ENCODE peak calls at places on chromosomes 1 and 21, in ten cellular contexts. W, H, J, M, O, L, S, X, I and Z are unnamed samples.

GRCh38 chr1:154697710-154698109 is 89.7 kb upstream of the ADAR start:
- DNase-seq in O (no peak), W (no peak), I (no peak), X (no peak), M (no peak), H (no peak), S (peak), J (no peak), L (no peak), Z (no peak)

GRCh38 chr1:168907053-168907452 is 178.0 kb upstream of the DPT start:
- DNase-seq in I (peak), H (no peak), W (no peak), O (no peak), J (no peak), X (no peak), S (peak), M (peak), L (no peak), Z (no peak)

GRCh38 chr1:87956072-87956471 is 627.4 kb downstream of the LMO4 start:
- DNase-seq in L (no peak), S (peak), X (no peak), M (no peak), W (no peak), H (peak), I (no peak), J (no peak), O (peak), Z (no peak)

GRCh38 chr1:150683914-150684313 is 13.0 kb downstream of the GOLPH3L start:
- DNase-seq in H (no peak), I (no peak), L (no peak), M (no peak), J (no peak), X (no peak), W (no peak), O (no peak), S (no peak), Z (no peak)

GRCh38 chr1:156906206-156906910 is 12.8 kb downstream of the PEAR1 start:
- DNase-seq in J (no peak), W (no peak), X (no peak), L (no peak), H (no peak), M (no peak), S (no peak), O (no peak), I (no peak), Z (no peak)

GRCh38 chr1:153962088-153963029 is 978 bp downstream of the SLC39A1 start:
- DNase-seq in W (no peak), M (peak), H (peak), L (no peak), O (peak), I (peak), X (no peak), J (peak), S (peak), Z (no peak)

GRCh38 chr1:169853335-169853734 is 40.4 kb downstream of the SCYL3 start:
- DNase-seq in O (no peak), J (no peak), S (no peak), I (no peak), H (no peak), L (no peak), X (no peak), M (no peak), W (no peak), Z (no peak)

GRCh38 chr21:35473496-35473895 is 424.4 kb upstream of the RUNX1 start:
- DNase-seq in O (no peak), M (no peak), W (no peak), J (no peak), X (no peak), S (no peak), H (no peak), I (no peak), L (no peak), Z (no peak)

GRCh38 chr1:175725684-175726083 is 17.7 kb downstream of the TNR start:
- DNase-seq in X (no peak), I (no peak), L (no peak), M (no peak), H (no peak), O (peak), W (peak), J (peak), S (peak), Z (peak)

GRCh38 chr21:46424621-46425020 is 34.1 kb upstream of the DIP2A start:
- DNase-seq in H (no peak), L (no peak), M (no peak), W (no peak), S (no peak), J (no peak), O (no peak), X (no peak), I (no peak), Z (no peak)

GRCh38 chr21:42562258-42562657 is 48.6 kb downstream of the SLC37A1 start:
- DNase-seq in W (no peak), I (peak), O (no peak), X (no peak), H (no peak), J (no peak), M (no peak), S (no peak), L (no peak), Z (no peak)

GRCh38 chr1:2554621-2555387 is 1.4 kb upstream of the TNFRSF14 start:
- DNase-seq in O (peak), S (no peak), M (peak), W (peak), L (peak), J (no peak), X (no peak), I (no peak), H (no peak), Z (peak)

GRCh38 chr1:219271914-219272545 is 98.4 kb downstream of the LYPLAL1 start:
- DNase-seq in M (no peak), H (no peak), W (no peak), L (no peak), J (no peak), S (no peak), I (no peak), X (no peak), O (peak), Z (peak)

GRCh38 chr1:45746922-45747321 is 3.5 kb downstream of the IPP start:
- DNase-seq in S (no peak), O (no peak), L (no peak), I (no peak), M (no peak), J (no peak), H (no peak), X (no peak), W (no peak), Z (no peak)

GRCh38 chr1:15835205-15835740 is 12.2 kb upstream of the SPEN start:
- DNase-seq in M (no peak), J (no peak), S (peak), X (no peak), I (no peak), H (no peak), L (no peak), O (no peak), W (no peak), Z (peak)

GRCh38 chr1:84698151-84698651 is 7.9 kb upstream of the SSX2IP start:
- DNase-seq in S (peak), X (no peak), I (no peak), J (no peak), O (peak), M (no peak), H (no peak), W (no peak), L (no peak), Z (no peak)

GRCh38 chr1:193927550-193927949 is 741.1 kb upstream of the B3GALT2 start:
- DNase-seq in S (no peak), X (no peak), O (no peak), L (no peak), H (no peak), M (no peak), W (no peak), I (no peak), J (no peak), Z (no peak)

GRCh38 chr1:224427346-224427745 is 7.3 kb downstream of the WDR26 start:
- DNase-seq in M (no peak), J (no peak), W (no peak), S (no peak), L (no peak), I (no peak), X (no peak), H (no peak), O (peak), Z (no peak)

GRCh38 chr1:36301220-36301619 is 4.9 kb upstream of the SH3D21 start:
- DNase-seq in X (no peak), O (no peak), H (no peak), J (no peak), M (no peak), W (no peak), S (no peak), L (peak), I (no peak), Z (no peak)

GRCh38 chr1:26098602-26099001 is 13.0 kb upstream of the PDIK1L start:
- DNase-seq in J (no peak), O (no peak), H (no peak), L (no peak), X (no peak), I (no peak), M (no peak), S (no peak), W (no peak), Z (no peak)

GRCh38 chr1:116361648-116362047 is 11.4 kb upstream of the ATP1A1 start:
- DNase-seq in S (no peak), I (no peak), O (no peak), X (no peak), H (no peak), J (no peak), M (no peak), L (no peak), W (no peak), Z (no peak)

GRCh38 chr1:115732307-115732706 is 36.2 kb downstream of the CASQ2 start:
- DNase-seq in L (no peak), O (no peak), M (no peak), S (no peak), H (no peak), I (no peak), X (no peak), J (no peak), W (no peak), Z (no peak)

GRCh38 chr1:63523738-63524137 is 413 bp downstream of the EFCAB7 start:
- DNase-seq in W (no peak), O (no peak), S (no peak), L (no peak), X (no peak), I (no peak), J (no peak), H (no peak), M (peak), Z (peak)

GRCh38 chr1:183609313-183609712 is 19.1 kb upstream of the NCF2 start:
- DNase-seq in J (no peak), X (no peak), O (peak), H (peak), L (no peak), I (no peak), S (peak), M (peak), W (peak), Z (peak)

GRCh38 chr1:156464335-156464734 is 36.2 kb downstream of the MEF2D start:
- DNase-seq in X (no peak), O (no peak), W (no peak), H (peak), I (no peak), S (no peak), J (no peak), L (no peak), M (no peak), Z (no peak)

GRCh38 chr1:2885001-2885400 is 83.5 kb upstream of the TTC34 start:
- DNase-seq in M (no peak), O (no peak), J (no peak), H (no peak), L (no peak), I (no peak), X (no peak), S (no peak), W (no peak), Z (no peak)

GRCh38 chr1:36161656-36162531 is 5.9 kb downstream of the MAP7D1 start:
- DNase-seq in X (no peak), O (no peak), S (peak), W (peak), M (no peak), J (peak), H (peak), L (no peak), I (peak), Z (peak)

GRCh38 chr1:57857809-57858208 is 433.9 kb upstream of the DAB1 start:
- DNase-seq in X (no peak), O (no peak), W (no peak), M (no peak), I (no peak), H (no peak), L (no peak), S (peak), J (no peak), Z (no peak)

GRCh38 chr21:44984792-44985440 is 45.1 kb downstream of the SLX9 start:
- DNase-seq in J (no peak), X (no peak), M (no peak), L (no peak), O (no peak), I (peak), W (no peak), S (no peak), H (peak), Z (no peak)

GRCh38 chr21:44509539-44509938 is 30.5 kb downstream of the KRTAP10-1 start:
- DNase-seq in M (peak), S (peak), W (no peak), H (no peak), I (peak), L (peak), O (no peak), X (no peak), J (no peak), Z (no peak)

GRCh38 chr1:150273310-150273709 is 720 bp downstream of the C1orf54 start:
- DNase-seq in O (no peak), I (no peak), W (no peak), J (no peak), X (no peak), L (no peak), S (no peak), H (no peak), M (no peak), Z (no peak)

DNA sequence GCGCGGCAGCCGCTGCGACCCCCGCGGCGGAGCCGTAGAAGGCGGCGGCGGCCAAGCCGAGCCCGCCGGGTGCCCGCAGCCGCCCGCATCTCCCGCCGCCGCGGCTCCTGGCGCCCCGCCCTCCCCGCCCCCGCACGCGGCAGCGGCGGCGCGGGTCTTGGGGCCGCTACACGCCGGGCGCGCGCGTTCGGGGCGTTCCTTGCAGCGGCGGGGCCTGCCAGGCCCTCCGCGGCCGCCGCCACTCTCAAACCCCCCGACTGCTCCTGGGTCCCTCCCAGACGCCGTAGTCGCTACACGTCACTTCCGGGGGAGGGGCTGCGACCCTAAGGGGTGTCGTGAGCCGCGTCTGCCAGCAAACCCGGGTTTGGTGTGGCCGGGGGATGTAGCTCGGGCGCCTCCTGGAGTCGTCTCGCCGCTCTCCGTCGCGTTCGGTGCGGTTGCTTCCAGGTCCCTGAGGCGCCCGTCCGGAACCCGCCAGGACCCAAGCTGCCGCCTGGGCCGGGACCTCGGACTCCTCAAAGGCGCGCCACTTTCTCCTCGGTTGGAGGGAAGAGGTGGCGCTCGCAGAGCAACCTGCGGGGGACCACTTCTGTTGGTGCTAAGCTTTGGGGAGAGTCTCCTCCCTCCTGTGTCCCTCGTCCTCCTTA is at the start of gene ELK4:
- DNase-seq in M (peak), W (peak), O (peak), X (peak), I (peak), S (peak), H (peak), L (peak), J (peak), Z (peak)
- TF ChIP-seq CTCF in M (peak), W (peak), O (peak), X (peak), I (peak), S (peak), H (peak), L (peak), J (peak), Z (peak)

GRCh38 chr1:110533230-110533629 is 14.3 kb upstream of the KCNA10 start:
- DNase-seq in X (no peak), H (no peak), J (no peak), M (no peak), S (no peak), I (no peak), O (no peak), L (no peak), W (no peak), Z (no peak)
- TF ChIP-seq CTCF in X (no peak), H (no peak), J (no peak), M (no peak), S (no peak), I (no peak), O (no peak), L (no peak), W (peak), Z (no peak)

DNA sequence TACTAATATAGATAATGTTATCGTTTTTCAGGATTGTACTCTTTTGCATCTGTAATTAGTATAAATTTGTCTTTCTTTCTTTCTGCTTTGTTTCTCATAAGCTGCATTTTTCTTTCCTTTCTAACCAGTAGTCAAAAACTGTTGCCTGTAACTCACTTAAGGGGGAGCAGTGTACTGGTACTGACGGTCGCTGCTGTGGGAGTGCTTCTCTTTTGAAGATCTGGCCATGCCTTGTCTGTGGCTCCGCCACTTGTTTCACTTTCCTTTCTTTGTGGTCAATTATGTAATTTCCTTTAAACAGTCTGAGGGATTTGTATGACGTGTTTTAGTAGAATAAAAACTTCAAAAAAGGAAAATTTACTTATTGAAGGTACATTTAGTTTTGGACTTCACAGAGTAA is 37.0 kb downstream of the MIA3 start:
- DNase-seq in S (no peak), J (no peak), M (peak), I (no peak), X (peak), L (no peak), O (peak), W (peak), H (peak), Z (peak)
- TF ChIP-seq CTCF in S (no peak), J (no peak), M (no peak), I (no peak), X (no peak), L (no peak), O (peak), W (peak), H (no peak), Z (no peak)

GRCh38 chr1:66285618-66286270 is 248.2 kb upstream of the SGIP1 start:
- DNase-seq in X (no peak), H (no peak), I (no peak), O (no peak), M (no peak), S (peak), J (no peak), W (no peak), L (no peak), Z (no peak)
- TF ChIP-seq CTCF in X (no peak), H (no peak), I (no peak), O (no peak), M (no peak), S (no peak), J (no peak), W (no peak), L (no peak), Z (no peak)

GRCh38 chr1:9146156-9146555 is 17.3 kb upstream of the GPR157 start:
- DNase-seq in L (no peak), I (no peak), S (no peak), O (no peak), X (no peak), W (no peak), M (no peak), J (no peak), H (no peak), Z (no peak)
- TF ChIP-seq CTCF in L (no peak), I (no peak), S (no peak), O (no peak), X (no peak), W (no peak), M (no peak), J (no peak), H (no peak), Z (no peak)